ENCODE peak calls at places on chromosomes 13 and 19, in six cellular contexts. X, K, I, A, W and V are unnamed samples.

GRCh38 chr13:88031980-88032562 is 360.9 kb downstream of the SLITRK5 start:
- DNase-seq in K (no peak), I (no peak), W (peak; percentile 6), A (no peak), X (no peak), V (no peak)

GRCh38 chr13:46378411-46378810 is 8.6 kb downstream of the RUBCNL start:
- DNase-seq in A (no peak), I (no peak), K (no peak), X (no peak), W (no peak), V (no peak)

GRCh38 chr13:110307697-110308376 is 753 bp downstream of the COL4A2 start:
- DNase-seq in I (no peak), X (no peak), K (no peak), W (peak; percentile 56), A (peak; percentile 60), V (no peak)

GRCh38 chr13:25143693-25144092 is 28.4 kb downstream of the AMER2 start:
- DNase-seq in A (no peak), I (no peak), K (no peak), W (no peak), X (no peak), V (peak; percentile 45)

GRCh38 chr19:49889038-49889686 is 7.5 kb downstream of the IL4I1 start:
- DNase-seq in I (no peak), X (no peak), W (no peak), A (no peak), K (no peak), V (no peak)

GRCh38 chr13:112457485-112457884 is 81.3 kb downstream of the SPACA7 start:
- DNase-seq in X (no peak), A (no peak), K (no peak), W (no peak), I (no peak), V (no peak)

GRCh38 chr19:41392775-41393174 is 4.4 kb downstream of the EXOSC5 start:
- DNase-seq in X (peak; percentile 24), I (no peak), A (no peak), W (no peak), K (no peak), V (no peak)

GRCh38 chr19:17339088-17339741 is 1.9 kb downstream of the GTPBP3 start:
- DNase-seq in K (no peak), I (no peak), X (no peak), A (no peak), W (no peak), V (peak; percentile 42)

GRCh38 chr19:8340341-8341096 is 2.5 kb downstream of the KANK3 start:
- DNase-seq in A (peak; percentile 95), I (no peak), X (peak; percentile 76), W (peak; percentile 49), K (no peak), V (no peak)

GRCh38 chr19:37654118-37654517 is 1.1 kb downstream of the ZFP30 start:
- DNase-seq in I (no peak), K (no peak), X (no peak), W (peak; percentile 21), A (no peak), V (peak; percentile 5)

GRCh38 chr19:45177817-45178261 is at the start of gene TRAPPC6A:
- DNase-seq in A (peak; percentile 45), K (no peak), W (no peak), I (no peak), X (no peak), V (no peak)

GRCh38 chr13:55816976-55817601 is 1323.6 kb upstream of the PRR20A start:
- DNase-seq in W (no peak), K (no peak), A (no peak), I (no peak), X (no peak), V (no peak)

GRCh38 chr19:42140125-42140754 is 8.0 kb upstream of the POU2F2 start:
- DNase-seq in A (peak; percentile 82), I (no peak), K (peak; percentile 81), W (peak; percentile 84), X (peak; percentile 61), V (peak; percentile 56)

GRCh38 chr19:6423499-6424189 is 967 bp downstream of the KHSRP start:
- DNase-seq in A (peak; percentile 71), W (peak; percentile 57), X (no peak), K (peak; percentile 67), I (peak; percentile 23), V (peak; percentile 61)

GRCh38 chr19:51644636-51645271 is 1.9 kb downstream of the SIGLEC14 start:
- DNase-seq in I (no peak), K (no peak), X (no peak), A (no peak), W (peak; percentile 1), V (no peak)